ENCODE peak calls at places on chromosomes 7 and 10, in nine cellular contexts. S, N, W, H, M, I, E, A and V are unnamed samples.

GRCh38 chr7:128867241-128867640 is 4.6 kb downstream of the ATP6V1F start:
- DNase-seq in S (no peak), N (no peak), W (no peak), H (no peak), M (no peak), I (no peak), E (no peak), A (no peak), V (no peak)

GRCh38 chr10:55410415-55410885 is 609.4 kb upstream of the PCDH15 start:
- DNase-seq in S (no peak), N (no peak), W (no peak), H (no peak), M (peak), I (no peak), E (peak), A (no peak), V (no peak)

GRCh38 chr7:908159-908918 is 32.0 kb downstream of the GET4 start:
- DNase-seq in S (no peak), N (no peak), W (no peak), H (no peak), M (no peak), I (no peak), E (no peak), A (no peak), V (no peak)

GRCh38 chr10:120963053-120963533 is 111.9 kb downstream of the WDR11 start:
- DNase-seq in S (no peak), N (no peak), W (no peak), H (no peak), M (no peak), I (no peak), E (peak), A (no peak), V (no peak)

GRCh38 chr10:4514445-4515108 is 311.4 kb upstream of the AKR1E2 start:
- DNase-seq in S (no peak), N (no peak), W (no peak), H (no peak), M (peak), I (peak), E (no peak), A (no peak), V (no peak)

GRCh38 chr7:74187915-74188675 is 13.9 kb downstream of the EIF4H start:
- DNase-seq in S (no peak), N (no peak), W (peak), H (no peak), M (no peak), I (no peak), E (no peak), A (no peak), V (no peak)

GRCh38 chr7:87363342-87363741 is 17.9 kb downstream of the CROT start:
- DNase-seq in S (no peak), N (no peak), W (no peak), H (no peak), M (no peak), I (no peak), E (no peak), A (no peak), V (no peak)

GRCh38 chr7:84194484-84195260 is at the start of gene SEMA3A:
- DNase-seq in S (peak), N (no peak), W (peak), H (no peak), M (no peak), I (peak), E (no peak), A (peak), V (no peak)

GRCh38 chr7:45469103-45469502 is 105.1 kb upstream of the ADCY1 start:
- DNase-seq in S (no peak), N (no peak), W (no peak), H (no peak), M (no peak), I (no peak), E (no peak), A (no peak), V (no peak)

GRCh38 chr7:9082203-9082602 is 648.8 kb downstream of the NXPH1 start:
- DNase-seq in S (no peak), N (no peak), W (no peak), H (no peak), M (no peak), I (no peak), E (no peak), A (no peak), V (no peak)

GRCh38 chr10:3500408-3500856 is 284.6 kb downstream of the KLF6 start:
- DNase-seq in S (no peak), N (no peak), W (no peak), H (no peak), M (peak), I (no peak), E (no peak), A (peak), V (peak)